ENCODE peak calls at places on chromosome 6, in ten cellular contexts. O is upper lobe of right lung, T is AG10803, R is omental fat pad, Z is right atrium auricular region, V is heart right ventricle, H is GM23338, P is Panc1, X is suprapubic skin, M is PC-9. I is an unnamed sample.

GRCh38 chr6:138588805-138589434 is 89.6 kb upstream of the NHSL1 start:
- DNase-seq in O (no peak), T (peak), R (no peak), Z (peak), V (peak), H (peak), P (peak), X (no peak), M (peak), I (no peak)

GRCh38 chr6:106974337-106974998 is at the start of gene CD24:
- DNase-seq in O (peak), T (no peak), R (no peak), Z (no peak), V (no peak), H (peak), P (no peak), X (peak), M (peak), I (no peak)

GRCh38 chr6:137261393-137262154 is 42.4 kb upstream of the IFNGR1 start:
- DNase-seq in O (no peak), T (peak), R (no peak), Z (no peak), V (no peak), H (no peak), P (no peak), X (no peak), M (peak), I (no peak)

GRCh38 chr6:7991992-7992815 is 72.0 kb downstream of the BLOC1S5 start:
- DNase-seq in O (no peak), T (peak), R (no peak), Z (peak), V (peak), H (peak), P (no peak), X (no peak), M (peak), I (no peak)

GRCh38 chr6:66226099-66226498 is 519.1 kb upstream of the EYS start:
- DNase-seq in O (no peak), T (peak), R (no peak), Z (no peak), V (no peak), H (no peak), P (no peak), X (no peak), M (no peak), I (no peak)

GRCh38 chr6:14697427-14697826 is 548.4 kb upstream of the JARID2 start:
- DNase-seq in O (no peak), T (no peak), R (no peak), Z (no peak), V (no peak), H (no peak), P (no peak), X (no peak), M (no peak), I (no peak)

GRCh38 chr6:167311286-167311685 is 13.6 kb upstream of the TTLL2 start:
- DNase-seq in O (no peak), T (no peak), R (no peak), Z (no peak), V (no peak), H (no peak), P (no peak), X (no peak), M (no peak), I (no peak)

GRCh38 chr6:30555428-30556005 is 772 bp downstream of the GNL1 start:
- DNase-seq in O (peak), T (peak), R (no peak), Z (peak), V (peak), H (peak), P (no peak), X (peak), M (no peak), I (no peak)

GRCh38 chr6:84688187-84688878 is 76.1 kb downstream of the TBX18 start:
- DNase-seq in O (no peak), T (peak), R (no peak), Z (no peak), V (no peak), H (no peak), P (no peak), X (no peak), M (no peak), I (no peak)

GRCh38 chr6:146009338-146009737 is 19.5 kb upstream of the GRM1 start:
- DNase-seq in O (no peak), T (no peak), R (no peak), Z (no peak), V (no peak), H (no peak), P (no peak), X (no peak), M (no peak), I (no peak)

GRCh38 chr6:128519931-128520435 is 416 bp downstream of the PTPRK start:
- DNase-seq in O (peak), T (no peak), R (peak), Z (peak), V (peak), H (peak), P (no peak), X (peak), M (no peak), I (peak)

GRCh38 chr6:128518531-128519131 is 1.8 kb downstream of the PTPRK start:
- DNase-seq in O (no peak), T (peak), R (no peak), Z (no peak), V (no peak), H (no peak), P (no peak), X (no peak), M (no peak), I (no peak)

GRCh38 chr6:128520436-128521301 is at the start of gene PTPRK:
- DNase-seq in O (peak), T (peak), R (peak), Z (peak), V (peak), H (peak), P (no peak), X (peak), M (peak), I (peak)

GRCh38 chr6:128521302-128521632 is 868 bp upstream of the PTPRK start:
- DNase-seq in O (no peak), T (peak), R (no peak), Z (no peak), V (no peak), H (no peak), P (no peak), X (no peak), M (no peak), I (no peak)

DNA sequence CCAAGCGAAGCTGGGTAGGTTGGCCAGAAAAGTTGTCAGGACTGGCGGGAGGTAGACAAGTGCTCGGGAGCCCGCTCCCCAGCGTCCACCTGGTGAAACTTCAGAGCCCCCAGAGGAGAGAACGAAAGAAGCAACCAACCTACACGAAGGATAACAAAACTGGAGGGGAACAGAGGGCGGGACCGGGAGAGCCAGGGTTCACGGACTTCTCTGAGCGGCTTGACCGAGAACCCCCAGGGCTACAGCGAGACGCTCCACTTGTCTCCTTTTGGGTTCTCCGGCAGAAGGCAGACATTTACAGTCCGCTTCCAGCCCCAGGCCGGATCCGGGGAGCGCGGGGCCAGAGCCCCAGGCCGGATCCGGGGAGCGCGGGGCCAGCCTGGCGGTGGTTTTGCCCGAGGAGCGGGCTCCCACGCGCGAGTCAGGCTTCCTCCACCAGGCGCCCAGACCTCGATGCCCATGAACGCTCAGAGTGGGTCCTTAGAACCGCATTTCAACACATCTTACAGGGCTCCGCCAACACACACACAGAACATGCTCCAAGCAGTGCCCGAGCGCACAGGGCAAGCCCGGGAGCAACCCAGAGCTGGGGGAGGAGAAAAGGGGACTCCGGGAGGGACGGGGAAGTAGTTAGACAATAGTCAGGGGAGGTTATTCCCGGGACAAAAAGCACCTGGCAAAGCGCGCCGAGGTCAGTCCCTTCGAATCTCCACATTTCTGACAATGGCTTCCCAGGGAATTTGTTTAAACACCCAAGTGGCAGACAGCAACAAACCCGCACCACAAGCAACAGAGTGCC is 1.1 kb downstream of the PTPRK start:
- DNase-seq in O (peak), T (peak), R (no peak), Z (peak), V (peak), H (peak), P (no peak), X (peak), M (peak), I (peak)
- TF ChIP-seq CTCF in O (no peak), T (no peak), R (no peak), Z (no peak), V (no peak), H (peak), P (peak), X (no peak), M (no peak), I (peak)

GRCh38 chr6:168616807-168617756 is 176.1 kb downstream of the SMOC2 start:
- DNase-seq in O (no peak), T (no peak), R (no peak), Z (no peak), V (peak), H (peak), P (no peak), X (no peak), M (no peak), I (no peak)
- TF ChIP-seq CTCF in O (peak), T (no peak), R (no peak), Z (no peak), V (no peak), H (peak), P (no peak), X (no peak), M (peak), I (peak)

GRCh38 chr6:47252636-47253035 is 57.1 kb downstream of the TNFRSF21 start:
- DNase-seq in O (no peak), T (no peak), R (no peak), Z (no peak), V (no peak), H (peak), P (no peak), X (no peak), M (no peak), I (no peak)
- TF ChIP-seq CTCF in O (no peak), T (no peak), R (no peak), Z (no peak), V (no peak), H (peak), P (no peak), X (no peak), M (no peak), I (no peak)

DNA sequence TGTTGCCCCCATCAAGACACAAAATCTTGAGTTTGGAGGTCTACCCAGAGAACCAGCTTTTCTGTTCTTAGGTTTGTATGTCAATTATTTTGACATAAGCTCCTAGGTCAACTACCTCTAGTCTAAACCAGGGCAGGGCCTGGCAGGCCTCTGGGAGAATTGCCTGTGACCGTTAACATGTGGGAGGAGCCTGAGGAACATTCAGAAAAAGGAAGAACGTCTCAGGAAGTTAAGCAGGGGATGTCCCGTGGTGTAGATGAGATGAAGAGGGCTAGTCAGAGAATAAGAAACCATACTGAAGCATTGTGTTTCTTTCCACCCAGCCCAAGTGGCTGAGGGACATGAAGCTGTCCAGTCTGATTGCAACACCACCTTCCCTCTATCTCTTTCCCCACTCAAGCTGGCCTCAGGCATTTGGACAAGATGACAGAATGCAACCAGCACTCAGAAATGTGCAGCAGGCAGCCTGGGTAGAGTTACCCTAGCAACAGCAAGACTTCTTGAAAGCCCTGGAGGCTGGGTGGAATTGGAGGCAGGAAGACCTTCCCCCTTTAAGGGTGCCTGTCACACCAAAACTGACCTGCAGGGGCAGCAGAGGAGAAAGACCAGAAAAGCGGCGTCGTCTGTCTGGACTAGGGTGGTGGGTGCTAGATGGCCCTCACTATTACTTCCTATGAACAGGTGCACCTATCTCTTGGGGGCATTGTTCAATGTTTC is 186.2 kb downstream of the UNC5CL start:
- DNase-seq in O (no peak), T (peak), R (no peak), Z (no peak), V (no peak), H (peak), P (no peak), X (no peak), M (no peak), I (no peak)
- TF ChIP-seq CTCF in O (peak), T (peak), R (no peak), Z (peak), V (peak), H (peak), P (peak), X (no peak), M (peak), I (peak)

GRCh38 chr6:101393291-101394251 is at the start of gene GRIK2:
- DNase-seq in O (peak), T (peak), R (no peak), Z (no peak), V (no peak), H (peak), P (no peak), X (no peak), M (no peak), I (peak)
- TF ChIP-seq CTCF in O (no peak), T (peak), R (no peak), Z (peak), V (no peak), H (peak), P (peak), X (no peak), M (peak), I (peak)

DNA sequence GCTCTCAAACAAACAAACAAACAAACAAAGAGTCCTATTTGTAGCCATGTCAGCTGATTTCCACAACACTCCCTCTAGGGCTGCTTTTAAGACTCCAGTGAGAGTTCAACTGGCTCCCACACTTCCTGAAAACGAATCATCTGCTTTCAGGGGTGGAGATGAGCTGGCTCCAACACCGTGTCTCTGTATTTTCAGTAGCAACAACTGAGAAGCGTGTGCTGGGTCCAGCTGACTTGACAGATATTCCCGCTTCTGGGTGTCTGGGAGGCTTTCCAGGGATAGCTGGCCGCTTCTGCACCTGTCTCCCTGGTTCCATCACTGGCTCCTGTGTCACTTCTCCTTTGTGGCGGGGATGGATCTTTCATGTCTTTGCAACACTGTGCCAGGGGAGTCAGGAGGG is 272.5 kb upstream of the SOX4 start:
- DNase-seq in O (no peak), T (no peak), R (no peak), Z (no peak), V (no peak), H (no peak), P (no peak), X (no peak), M (no peak), I (no peak)
- TF ChIP-seq CTCF in O (no peak), T (no peak), R (no peak), Z (no peak), V (no peak), H (no peak), P (no peak), X (no peak), M (no peak), I (no peak)

GRCh38 chr6:19613678-19614077 is 223.5 kb upstream of the ID4 start:
- DNase-seq in O (no peak), T (no peak), R (no peak), Z (no peak), V (no peak), H (no peak), P (no peak), X (no peak), M (no peak), I (no peak)
- TF ChIP-seq CTCF in O (no peak), T (no peak), R (no peak), Z (no peak), V (no peak), H (peak), P (no peak), X (no peak), M (no peak), I (no peak)

GRCh38 chr6:37569317-37569716 is 69.6 kb upstream of the CCDC167 start:
- DNase-seq in O (no peak), T (no peak), R (no peak), Z (no peak), V (no peak), H (no peak), P (no peak), X (no peak), M (no peak), I (no peak)

GRCh38 chr6:37566209-37566859 is 66.6 kb upstream of the CCDC167 start:
- DNase-seq in O (peak), T (no peak), R (no peak), Z (no peak), V (peak), H (peak), P (no peak), X (no peak), M (no peak), I (no peak)

GRCh38 chr6:37569999-37570776 is 70.5 kb upstream of the CCDC167 start:
- DNase-seq in O (no peak), T (no peak), R (no peak), Z (no peak), V (no peak), H (no peak), P (no peak), X (no peak), M (no peak), I (no peak)

GRCh38 chr6:37561361-37561760 is 61.7 kb upstream of the CCDC167 start:
- DNase-seq in O (no peak), T (no peak), R (no peak), Z (no peak), V (no peak), H (no peak), P (no peak), X (no peak), M (no peak), I (no peak)

DNA sequence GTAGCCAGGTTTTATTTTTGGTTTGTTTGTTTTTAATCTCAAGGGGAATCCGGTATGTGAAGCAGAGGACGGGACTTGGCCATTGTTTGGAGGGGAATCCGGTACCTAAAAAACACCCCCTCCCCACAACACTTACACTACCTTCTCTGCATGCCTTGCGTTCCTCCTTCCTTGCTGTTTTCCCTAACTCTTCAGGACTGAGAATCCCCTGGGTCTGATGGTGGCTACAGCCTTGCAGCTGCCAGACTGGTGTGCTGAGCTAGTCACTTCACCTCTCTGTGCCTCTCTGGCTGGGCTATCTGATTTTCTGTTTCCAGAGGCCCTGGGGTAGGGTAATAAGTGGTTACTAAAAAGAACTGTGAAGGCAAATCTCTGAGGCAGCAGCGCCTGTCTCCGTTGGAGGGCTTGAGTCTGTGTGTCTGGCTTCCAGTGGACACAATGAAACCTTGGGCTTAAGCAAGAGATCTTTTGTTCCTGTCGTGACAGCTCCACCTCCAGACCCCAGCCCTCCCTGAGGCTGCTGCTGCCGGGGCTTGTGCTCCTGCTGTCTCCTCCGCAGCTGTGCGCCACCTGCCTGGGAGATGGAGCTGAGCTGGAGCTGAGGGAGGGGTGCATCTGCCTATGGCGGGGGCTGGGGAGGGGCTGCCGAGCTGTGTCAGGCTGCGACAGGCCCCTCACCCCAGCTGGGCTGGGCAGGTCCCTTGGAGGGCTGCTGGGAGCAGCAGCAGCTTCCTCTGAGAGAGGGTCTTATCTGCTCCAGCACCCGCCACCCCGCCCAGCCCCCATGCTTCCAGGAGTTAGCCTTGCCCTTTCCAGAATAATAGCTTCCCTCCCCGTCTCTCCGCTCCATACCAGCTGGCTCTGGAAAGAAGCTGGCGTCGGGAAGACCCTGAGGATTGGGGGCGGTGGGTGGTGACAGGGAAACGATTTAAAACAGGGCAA is 65.8 kb upstream of the CCDC167 start:
- DNase-seq in O (no peak), T (no peak), R (no peak), Z (no peak), V (peak), H (peak), P (no peak), X (no peak), M (no peak), I (no peak)
- TF ChIP-seq CTCF in O (no peak), T (no peak), R (no peak), Z (no peak), V (no peak), H (peak), P (no peak), X (no peak), M (no peak), I (no peak)